ENCODE peak calls at places on chromosomes 11 and 22, in six cellular contexts. G is EH; F is stimulated activated CD4-positive, alpha-beta T cell treated with anti-CD3 and anti-CD28 coated beads, TNF-alpha, amount 100 ng/mL, for 1 hour; H is globus pallidus; I is GM20000; D is substantia nigra. U is an unnamed sample.

GRCh38 chr11:6735306-6735705 is 36.5 kb downstream of the OR2AG2 start:
- DNase-seq in G (peak), F (no peak), H (no peak), I (no peak), D (no peak), U (no peak)

GRCh38 chr11:2767751-2768150 is 68.0 kb upstream of the KCNQ1OT1 start:
- DNase-seq in G (no peak), F (no peak), H (no peak), I (no peak), D (no peak), U (no peak)

GRCh38 chr11:110907629-110908028 is 195.4 kb upstream of the ARHGAP20 start:
- DNase-seq in G (peak), F (no peak), H (no peak), I (no peak), D (no peak), U (peak)

GRCh38 chr11:125224391-125225015 is 60.0 kb downstream of the PKNOX2 start:
- DNase-seq in G (peak), F (no peak), H (no peak), I (no peak), D (no peak), U (no peak)

GRCh38 chr22:50435701-50436115 is 39.1 kb downstream of the SBF1 start:
- DNase-seq in G (no peak), F (no peak), H (no peak), I (no peak), D (no peak), U (no peak)

GRCh38 chr22:44405661-44406060 is 92.4 kb downstream of the RTL6 start:
- DNase-seq in G (no peak), F (no peak), H (no peak), I (no peak), D (no peak), U (no peak)

GRCh38 chr11:107931206-107931605 is 3.0 kb downstream of the RAB39A start:
- DNase-seq in G (no peak), F (no peak), H (no peak), I (no peak), D (no peak), U (no peak)

GRCh38 chr22:21003782-21004181 is 1.9 kb upstream of the THAP7 start:
- DNase-seq in G (no peak), F (no peak), H (no peak), I (no peak), D (no peak), U (no peak)

GRCh38 chr11:117037279-117037951 is 60.8 kb downstream of the SIK3 start:
- DNase-seq in G (peak), F (no peak), H (peak), I (no peak), D (no peak), U (peak)

GRCh38 chr11:56545531-56545930 is 2.5 kb upstream of the OR5M11 start:
- DNase-seq in G (no peak), F (no peak), H (no peak), I (no peak), D (no peak), U (no peak)

GRCh38 chr22:32564170-32565001 is 89.8 kb downstream of the FBXO7 start:
- DNase-seq in G (peak), F (no peak), H (no peak), I (no peak), D (no peak), U (no peak)

GRCh38 chr22:46769191-46769675 is 6.8 kb downstream of the TBC1D22A start:
- DNase-seq in G (no peak), F (no peak), H (peak), I (peak), D (no peak), U (no peak)

GRCh38 chr11:65078151-65078550 is 5.7 kb downstream of the CDCA5 start:
- DNase-seq in G (peak), F (peak), H (no peak), I (peak), D (no peak), U (peak)

GRCh38 chr22:22403306-22403705 is 105.2 kb downstream of the ZNF280B start:
- DNase-seq in G (no peak), F (no peak), H (no peak), I (no peak), D (no peak), U (no peak)

GRCh38 chr11:58394195-58394594 is 12.5 kb downstream of the OR5B3 start:
- DNase-seq in G (peak), F (no peak), H (no peak), I (no peak), D (no peak), U (peak)

GRCh38 chr11:133844217-133844616 is 1.1 kb downstream of the SPATA19 start:
- DNase-seq in G (no peak), F (no peak), H (no peak), I (no peak), D (no peak), U (no peak)

GRCh38 chr22:33747576-33748180 is 172.6 kb downstream of the LARGE1 start:
- DNase-seq in G (no peak), F (no peak), H (no peak), I (no peak), D (no peak), U (no peak)

GRCh38 chr11:103450241-103450640 is 341.0 kb downstream of the DYNC2H1 start:
- DNase-seq in G (peak), F (no peak), H (no peak), I (no peak), D (no peak), U (peak)

GRCh38 chr11:3627291-3627690 is 14.5 kb downstream of the ART5 start:
- DNase-seq in G (peak), F (no peak), H (no peak), I (no peak), D (no peak), U (peak)

GRCh38 chr11:69212121-69213110 is 56.7 kb downstream of the SMIM38 start:
- DNase-seq in G (peak), F (no peak), H (peak), I (no peak), D (no peak), U (no peak)

GRCh38 chr11:64610596-64610995 is 19.6 kb downstream of the SLC22A12 start:
- DNase-seq in G (no peak), F (no peak), H (no peak), I (no peak), D (no peak), U (no peak)

GRCh38 chr11:11036185-11037161 is 178.6 kb upstream of the ZBED5 start:
- DNase-seq in G (peak), F (peak), H (peak), I (peak), D (no peak), U (peak)